ENCODE peak calls at places on chromosome 11, in nine cellular contexts. U, L, R, G, D, O, Y, V and N are unnamed samples.

GRCh38 chr11:10413268-10413667 is 41.8 kb upstream of the AMPD3 start:
- DNase-seq in G (peak), V (peak), U (no peak), D (no peak), R (no peak), Y (peak), O (no peak), L (peak), N (peak)

GRCh38 chr11:98711011-98711410 is 309.7 kb upstream of the CNTN5 start:
- DNase-seq in D (no peak), R (no peak), L (no peak), Y (no peak), U (no peak), V (no peak), O (no peak), G (no peak), N (no peak)

GRCh38 chr11:8720868-8721739 is 38.5 kb downstream of the RPL27A start:
- DNase-seq in U (no peak), O (no peak), D (no peak), V (no peak), L (no peak), G (no peak), Y (no peak), R (no peak), N (no peak)

GRCh38 chr11:2555376-2555775 is 110.6 kb downstream of the KCNQ1 start:
- DNase-seq in G (no peak), Y (no peak), O (no peak), R (no peak), U (no peak), L (no peak), D (peak), V (no peak), N (no peak)

GRCh38 chr11:36693139-36693845 is 95.3 kb upstream of the RAG2 start:
- DNase-seq in U (no peak), D (no peak), G (no peak), V (no peak), L (no peak), O (no peak), Y (no peak), R (no peak), N (no peak)

GRCh38 chr11:125933030-125933813 is 12.6 kb upstream of the VSIG10L2 start:
- DNase-seq in G (no peak), D (no peak), L (no peak), V (no peak), Y (peak), O (no peak), R (no peak), U (no peak), N (no peak)

GRCh38 chr11:68551223-68551622 is 90.7 kb downstream of the PPP6R3 start:
- DNase-seq in O (no peak), V (no peak), R (no peak), U (no peak), D (no peak), L (no peak), G (no peak), Y (no peak), N (no peak)

GRCh38 chr11:118872403-118872821 is 11.3 kb upstream of the CXCR5 start:
- DNase-seq in L (peak), D (no peak), G (no peak), V (no peak), U (no peak), O (no peak), R (no peak), Y (no peak), N (no peak)

GRCh38 chr11:32434387-32435151 is 770 bp downstream of the WT1 start:
- DNase-seq in L (no peak), U (no peak), V (no peak), G (no peak), Y (no peak), D (no peak), R (no peak), O (peak), N (peak)

GRCh38 chr11:10385696-10386095 is 69.4 kb upstream of the AMPD3 start:
- DNase-seq in Y (no peak), O (no peak), L (no peak), V (no peak), D (peak), R (no peak), U (no peak), G (no peak), N (no peak)